ENCODE peak calls at places on chromosomes 4 and X, in eight cellular contexts. O is heart left ventricle, Q is MM.1S, M is bronchial epithelial cell, F is AG09309, C is tibial nerve, B is cardiac muscle cell, L is RWPE2. S is an unnamed sample.

GRCh38 chrX:30864383-30864785 is 24.7 kb downstream of the TAB3 start:
- DNase-seq in O (no peak), Q (no peak), M (no peak), F (no peak), C (no peak), B (no peak), L (no peak), S (peak; percentile 26)

GRCh38 chr4:74716436-74716765 is 77.9 kb downstream of the BTC start:
- DNase-seq in O (no peak), Q (peak; percentile 42), M (no peak), F (no peak), C (no peak), B (no peak), L (no peak), S (no peak)

GRCh38 chr4:161249779-161250440 is 913.9 kb downstream of the FSTL5 start:
- DNase-seq in O (no peak), Q (no peak), M (no peak), F (no peak), C (no peak), B (no peak), L (no peak), S (no peak)

GRCh38 chrX:43939187-43939926 is 33.8 kb downstream of the NDP start:
- DNase-seq in O (no peak), Q (no peak), M (peak; percentile 20), F (no peak), C (no peak), B (no peak), L (no peak), S (peak; percentile 16)

GRCh38 chrX:24398766-24399165 is 38.3 kb downstream of the SUPT20HL1 start:
- DNase-seq in O (no peak), Q (no peak), M (peak; percentile 92), F (no peak), C (no peak), B (no peak), L (no peak), S (no peak)

GRCh38 chrX:39158801-39159657 is 357.8 kb downstream of the MID1IP1 start:
- DNase-seq in O (no peak), Q (peak; percentile 66), M (peak; percentile 8), F (peak; percentile 42), C (no peak), B (no peak), L (no peak), S (peak; percentile 58)

GRCh38 chr4:65096630-65097029 is 573.7 kb downstream of the EPHA5 start:
- DNase-seq in O (no peak), Q (no peak), M (no peak), F (no peak), C (no peak), B (no peak), L (no peak), S (no peak)

GRCh38 chr4:972651-973424 is 531 bp downstream of the DGKQ start:
- DNase-seq in O (peak; percentile 75), Q (no peak), M (no peak), F (no peak), C (no peak), B (no peak), L (no peak), S (no peak)

GRCh38 chr4:99848576-99848975 is 31.9 kb downstream of the DAPP1 start:
- DNase-seq in O (no peak), Q (peak; percentile 47), M (no peak), F (no peak), C (no peak), B (no peak), L (no peak), S (no peak)

GRCh38 chr4:39032218-39033085 is at the start of gene TMEM156:
- DNase-seq in O (no peak), Q (peak; percentile 69), M (peak; percentile 89), F (no peak), C (no peak), B (no peak), L (no peak), S (peak; percentile 72)

GRCh38 chr4:137032242-137032641 is 500.1 kb downstream of the PCDH18 start:
- DNase-seq in O (no peak), Q (no peak), M (no peak), F (no peak), C (no peak), B (no peak), L (no peak), S (peak; percentile 4)

GRCh38 chrX:41131766-41132165 is 46.5 kb downstream of the USP9X start:
- DNase-seq in O (no peak), Q (no peak), M (no peak), F (no peak), C (no peak), B (no peak), L (no peak), S (no peak)

GRCh38 chrX:41142130-41142529 is 56.9 kb downstream of the USP9X start:
- DNase-seq in O (no peak), Q (no peak), M (no peak), F (peak; percentile 10), C (no peak), B (no peak), L (no peak), S (no peak)

GRCh38 chrX:41133551-41133950 is 48.3 kb downstream of the USP9X start:
- DNase-seq in O (no peak), Q (no peak), M (no peak), F (no peak), C (no peak), B (no peak), L (no peak), S (no peak)

GRCh38 chrX:41137589-41137988 is 52.3 kb downstream of the USP9X start:
- DNase-seq in O (no peak), Q (peak; percentile 15), M (peak; percentile 12), F (no peak), C (no peak), B (no peak), L (no peak), S (no peak)
- TF ChIP-seq CTCF in O (peak; percentile 31), Q (peak; percentile 27), M (peak; percentile 16), F (peak; percentile 40), C (no peak), B (peak; percentile 33), L (peak; percentile 44), S (peak; percentile 46)

GRCh38 chrX:78746496-78746895 is 1.0 kb upstream of the LPAR4 start:
- DNase-seq in O (no peak), Q (no peak), M (no peak), F (no peak), C (no peak), B (peak; percentile 5), L (no peak), S (no peak)

GRCh38 chrX:78747471-78747870 is at the start of gene LPAR4:
- DNase-seq in O (no peak), Q (no peak), M (no peak), F (no peak), C (no peak), B (peak; percentile 44), L (no peak), S (peak; percentile 19)
- H3K4me3 ChIP-seq in O (peak within 1 kb of the TSS; percentile 34), Q (no peak within 1 kb of the TSS), M (no peak within 1 kb of the TSS), F (no peak within 1 kb of the TSS), C (peak within 1 kb of the TSS; percentile 10), B (peak within 1 kb of the TSS; percentile 13), L (no peak within 1 kb of the TSS), S (peak within 1 kb of the TSS; percentile 55)

GRCh38 chrX:150365953-150366911 is 3.1 kb downstream of the MAMLD1 start:
- DNase-seq in O (peak; percentile 63), Q (no peak), M (no peak), F (no peak), C (peak; percentile 62), B (peak; percentile 53), L (no peak), S (peak; percentile 48)
- TF ChIP-seq CTCF in O (no peak), Q (no peak), M (no peak), F (peak; percentile 15), C (no peak), B (peak; percentile 33), L (no peak), S (peak; percentile 42)

GRCh38 chr4:151948351-151949016 is 187.7 kb upstream of the GATB start:
- DNase-seq in O (no peak), Q (no peak), M (peak; percentile 96), F (peak; percentile 57), C (no peak), B (no peak), L (no peak), S (no peak)
- H3K4me3 ChIP-seq in O (no peak overlapping the region), Q (no peak overlapping the region), M (no peak overlapping the region), F (no peak overlapping the region), C (no peak overlapping the region), B (no peak overlapping the region), L (no peak overlapping the region), S (no peak overlapping the region)

GRCh38 chr4:140374130-140374477 is 658 bp downstream of the SCOC start:
- DNase-seq in O (no peak), Q (no peak), M (peak; percentile 36), F (no peak), C (no peak), B (no peak), L (no peak), S (no peak)

GRCh38 chr4:140373328-140374129 is at the start of gene SCOC:
- DNase-seq in O (peak; percentile 99), Q (peak; percentile 99), M (peak; percentile 99), F (peak; percentile 95), C (peak; percentile 100), B (peak; percentile 99), L (peak; percentile 98), S (peak; percentile 99)

GRCh38 chr4:140367738-140368137 is 5.7 kb upstream of the SCOC start:
- DNase-seq in O (no peak), Q (no peak), M (peak; percentile 58), F (no peak), C (no peak), B (no peak), L (no peak), S (peak; percentile 36)

GRCh38 chr4:140368686-140369085 is 4.8 kb upstream of the SCOC start:
- DNase-seq in O (no peak), Q (no peak), M (peak; percentile 4), F (no peak), C (no peak), B (no peak), L (no peak), S (no peak)

DNA sequence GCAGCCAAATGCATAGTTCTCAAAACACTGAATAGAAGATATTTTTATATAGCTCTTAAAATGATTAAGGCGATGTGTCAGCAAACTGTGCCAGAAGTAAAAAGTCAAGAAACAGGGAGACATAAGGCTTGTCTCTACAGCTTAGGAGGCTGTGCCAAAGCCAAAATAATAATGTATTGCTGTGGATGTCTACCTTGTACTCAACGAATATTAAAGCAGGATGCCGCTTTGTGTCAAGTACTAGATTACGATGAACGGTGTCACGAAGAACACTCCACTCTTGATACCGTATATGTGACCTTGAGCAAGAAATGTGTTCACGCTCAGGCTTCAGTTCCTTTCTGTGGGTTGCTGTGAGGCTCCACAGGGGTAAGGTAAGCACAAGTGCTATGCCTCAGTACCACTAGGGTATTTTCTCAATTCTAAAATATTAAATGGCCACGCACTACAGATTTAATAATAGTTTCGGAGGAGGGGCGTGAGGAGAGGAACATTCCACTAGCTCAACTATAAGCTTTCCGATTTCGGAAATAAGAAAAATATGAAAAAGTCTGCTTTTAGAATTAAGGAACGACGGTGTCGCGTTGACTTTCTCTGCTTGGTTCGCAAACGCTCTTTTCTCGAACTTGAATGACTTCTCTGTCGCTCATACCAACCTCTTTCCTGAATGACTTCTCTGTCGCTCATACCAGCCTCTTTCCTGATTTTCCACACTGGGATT is 679 bp upstream of the SCOC start:
- DNase-seq in O (no peak), Q (peak; percentile 65), M (peak; percentile 27), F (no peak), C (no peak), B (peak; percentile 30), L (no peak), S (peak; percentile 31)
- TF ChIP-seq CTCF in O (no peak), Q (peak; percentile 45), M (no peak), F (no peak), C (no peak), B (no peak), L (no peak), S (peak; percentile 24)

GRCh38 chr4:77481856-77482255 is 123.8 kb upstream of the CXCL13 start:
- DNase-seq in O (no peak), Q (no peak), M (peak; percentile 88), F (no peak), C (no peak), B (no peak), L (no peak), S (no peak)
- H3K4me3 ChIP-seq in O (no peak overlapping the region), Q (no peak overlapping the region), M (no peak overlapping the region), F (no peak overlapping the region), C (no peak overlapping the region), B (no peak overlapping the region), L (no peak overlapping the region), S (no peak overlapping the region)

S was measured in choroid plexus epithelial cell.